ENCODE peak calls at places on chromosomes 6 and 20, in four cellular contexts. U is AG09309, T is GM23338, K is nephron progenitor cell. N is an unnamed sample.

GRCh38 chr6:27161603-27161945 is 85.9 kb upstream of the PRSS16 start:
- DNase-seq in K (no peak), U (no peak), T (no peak), N (no peak)

GRCh38 chr20:56202493-56203077 is 45.9 kb upstream of the MC3R start:
- DNase-seq in K (no peak), U (no peak), T (no peak), N (no peak)

GRCh38 chr6:159832941-159833340 is 32.9 kb downstream of the PNLDC1 start:
- DNase-seq in U (no peak), K (no peak), T (no peak), N (no peak)

GRCh38 chr20:32387262-32387661 is 29.1 kb downstream of the ASXL1 start:
- DNase-seq in K (no peak), U (no peak), T (no peak), N (no peak)

GRCh38 chr20:23350855-23351838 is 556 bp downstream of the NXT1 start:
- DNase-seq in T (peak), U (no peak), K (peak), N (no peak)

GRCh38 chr20:9660236-9660868 is 146.0 kb downstream of the LAMP5 start:
- DNase-seq in T (peak), U (no peak), K (peak), N (no peak)

GRCh38 chr6:20704325-20704724 is 170.1 kb downstream of the CDKAL1 start:
- DNase-seq in K (no peak), U (no peak), T (no peak), N (no peak)

GRCh38 chr6:152471459-152472070 is 165.6 kb downstream of the SYNE1 start:
- DNase-seq in T (no peak), U (no peak), K (peak), N (no peak)

GRCh38 chr6:159892053-159892452 is 1.3 kb downstream of the MAS1 start:
- DNase-seq in K (no peak), T (no peak), U (no peak), N (no peak)

GRCh38 chr6:7267521-7268091 is 45.4 kb downstream of the SSR1 start:
- DNase-seq in T (no peak), U (peak), K (no peak), N (peak)

GRCh38 chr20:16527438-16527837 is 45.8 kb downstream of the KIF16B start:
- DNase-seq in T (no peak), K (no peak), U (no peak), N (no peak)
- TF ChIP-seq CTCF in T (no peak), K (no peak), U (no peak), N (no peak)

GRCh38 chr6:98054453-98054852 is 771.4 kb upstream of the MMS22L start:
- DNase-seq in U (no peak), T (peak), K (no peak), N (no peak)
- TF ChIP-seq CTCF in U (no peak), T (peak), K (no peak), N (no peak)

DNA sequence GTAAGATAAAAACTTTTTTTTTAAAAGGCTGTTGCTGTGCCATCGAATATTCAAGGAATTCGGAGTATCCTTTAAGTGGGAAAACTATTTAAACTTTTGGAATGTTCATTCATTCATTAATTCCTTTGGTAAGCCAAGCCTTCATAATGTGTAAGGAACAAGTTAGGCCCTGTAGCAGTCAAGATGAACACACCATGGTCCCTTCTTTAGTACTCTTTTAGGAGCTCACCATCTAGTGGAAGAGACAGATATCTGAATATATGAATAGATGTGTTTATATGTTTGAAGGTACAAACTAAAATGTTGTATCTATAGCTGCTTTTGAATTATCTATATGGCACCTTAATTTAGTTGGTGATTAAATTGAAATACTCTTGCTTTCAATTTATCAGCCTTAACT is 5.8 kb downstream of the SPO11 start:
- DNase-seq in T (no peak), U (no peak), K (no peak), N (no peak)
- TF ChIP-seq CTCF in T (no peak), U (peak), K (no peak), N (no peak)

GRCh38 chr6:38488876-38489275 is 150.9 kb downstream of the BTBD9 start:
- DNase-seq in K (no peak), U (no peak), T (no peak), N (no peak)

GRCh38 chr6:38487423-38487822 is 152.3 kb downstream of the BTBD9 start:
- DNase-seq in T (no peak), K (no peak), U (no peak), N (no peak)

GRCh38 chr6:38492031-38492430 is 147.7 kb downstream of the BTBD9 start:
- DNase-seq in K (no peak), T (peak), U (no peak), N (no peak)

GRCh38 chr6:38493929-38494547 is 145.7 kb downstream of the BTBD9 start:
- DNase-seq in U (peak), T (peak), K (peak), N (peak)

GRCh38 chr6:38489951-38490350 is 149.8 kb downstream of the BTBD9 start:
- DNase-seq in U (peak), T (no peak), K (no peak), N (peak)
- TF ChIP-seq CTCF in U (peak), T (no peak), K (no peak), N (peak)